ENCODE peak calls at places on chromosome 19, in six cellular contexts. B is breast epithelium, V is tibial nerve, S is uterus, P is heart left ventricle, Q is transverse colon. G is an unnamed sample.

GRCh38 chr19:31772915-31773314 is 423.7 kb upstream of the TSHZ3 start:
- DNase-seq in Q (no peak), S (no peak), B (no peak), P (no peak), V (no peak), G (no peak)

GRCh38 chr19:38911388-38912004 is 490 bp downstream of the CCER2 start:
- DNase-seq in P (no peak), V (no peak), S (no peak), B (no peak), Q (no peak), G (no peak)

GRCh38 chr19:7926021-7926726 is at the start of gene CTXN1:
- DNase-seq in P (peak; percentile 66), B (peak; percentile 71), Q (peak; percentile 81), V (peak; percentile 58), S (peak; percentile 75), G (peak; percentile 75)

GRCh38 chr19:2353895-2354592 is 6.0 kb upstream of the TMPRSS9 start:
- DNase-seq in Q (no peak), P (no peak), B (no peak), V (no peak), S (no peak), G (no peak)

GRCh38 chr19:18396471-18397241 is 766 bp downstream of the LRRC25 start:
- DNase-seq in V (no peak), S (no peak), Q (no peak), B (no peak), P (no peak), G (no peak)

GRCh38 chr19:48591021-48591420 is 15.5 kb upstream of the SPACA4 start:
- DNase-seq in V (no peak), Q (no peak), S (no peak), B (no peak), P (no peak), G (no peak)

GRCh38 chr19:46371371-46371901 is 24.5 kb downstream of the PPP5C start:
- DNase-seq in Q (no peak), P (no peak), V (no peak), S (no peak), B (peak; percentile 45), G (no peak)

GRCh38 chr19:47776568-47776967 is 1.9 kb upstream of the SELENOW start:
- DNase-seq in Q (no peak), P (no peak), S (no peak), V (no peak), B (no peak), G (no peak)

GRCh38 chr19:5321851-5322681 is 18.5 kb downstream of the PTPRS start:
- DNase-seq in V (no peak), S (no peak), P (peak; percentile 38), Q (peak; percentile 29), B (no peak), G (no peak)

GRCh38 chr19:34171539-34171876 is 796 bp upstream of the LSM14A start:
- DNase-seq in S (no peak), P (no peak), Q (no peak), B (no peak), V (no peak), G (peak; percentile 77)

GRCh38 chr19:10694706-10695105 is 6.5 kb upstream of the QTRT1 start:
- DNase-seq in V (no peak), Q (no peak), P (no peak), B (no peak), S (no peak), G (no peak)

GRCh38 chr19:18597809-18598660 is 8.6 kb downstream of the CRLF1 start:
- DNase-seq in P (no peak), V (no peak), S (no peak), B (no peak), Q (no peak), G (no peak)

GRCh38 chr19:4052993-4053422 is 13.7 kb downstream of the ZBTB7A start:
- DNase-seq in V (no peak), B (no peak), S (peak; percentile 28), Q (peak; percentile 76), P (no peak), G (peak; percentile 77)

GRCh38 chr19:15463865-15464371 is 426 bp downstream of the RASAL3 start:
- DNase-seq in S (no peak), Q (peak; percentile 64), B (no peak), P (peak; percentile 23), V (no peak), G (no peak)

GRCh38 chr19:4471400-4472173 is 510 bp upstream of the HDGFL2 start:
- DNase-seq in S (peak; percentile 99), Q (peak; percentile 98), P (peak; percentile 98), B (peak; percentile 98), V (peak; percentile 96), G (peak; percentile 99)

GRCh38 chr19:29086182-29086581 is 126.8 kb downstream of the UQCRFS1 start:
- DNase-seq in Q (no peak), V (no peak), P (no peak), B (no peak), S (no peak), G (no peak)

DNA sequence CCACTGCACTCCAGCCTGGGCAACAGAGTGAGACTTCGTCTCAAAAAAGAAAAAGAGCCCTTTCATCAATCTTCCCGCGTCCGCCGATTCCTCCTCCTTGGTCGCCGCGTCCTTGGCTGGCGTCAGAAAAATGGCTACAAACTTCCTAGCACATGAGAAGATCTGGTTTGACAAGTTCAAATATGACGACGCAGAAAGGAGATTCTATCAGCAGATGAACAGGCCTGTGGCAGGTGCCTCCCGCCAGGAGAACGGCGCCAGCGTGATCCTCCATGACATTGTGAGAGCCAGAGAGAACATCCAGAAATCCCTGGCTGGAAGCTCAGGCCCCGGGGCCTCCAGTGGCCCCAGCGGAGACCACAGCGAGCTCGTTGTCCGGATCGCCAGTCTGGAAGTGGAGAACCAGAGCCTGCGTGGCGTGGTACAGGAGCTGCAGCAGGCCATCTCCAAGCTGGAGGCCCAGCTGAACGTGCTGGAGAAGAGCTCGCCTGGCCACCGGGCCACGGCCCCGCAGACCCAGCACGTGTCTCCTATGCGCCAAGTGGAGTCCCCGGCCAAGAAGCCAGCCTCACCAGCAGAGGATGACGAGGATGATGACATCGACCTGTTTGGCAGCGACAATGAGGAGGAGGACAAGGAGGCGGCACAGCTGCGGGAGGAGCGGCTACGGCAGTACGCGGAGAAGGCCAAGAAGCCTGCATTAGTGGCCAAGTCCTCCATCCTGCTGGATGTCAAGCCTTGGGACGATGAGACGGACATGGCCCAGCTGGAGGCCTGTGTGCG is 2.1 kb upstream of the MISP3 start:
- DNase-seq in B (no peak), P (no peak), S (no peak), Q (no peak), V (no peak), G (no peak)
- TF ChIP-seq POLR2A in B (no peak), P (no peak), S (no peak), Q (no peak), V (no peak), G (no peak)

GRCh38 chr19:812819-813358 is 8.9 kb downstream of the PLPPR3 start:
- DNase-seq in Q (no peak), V (no peak), B (no peak), P (no peak), S (no peak), G (no peak)
- TF ChIP-seq POLR2A in Q (no peak), V (no peak), B (no peak), P (no peak), S (no peak), G (no peak)

DNA sequence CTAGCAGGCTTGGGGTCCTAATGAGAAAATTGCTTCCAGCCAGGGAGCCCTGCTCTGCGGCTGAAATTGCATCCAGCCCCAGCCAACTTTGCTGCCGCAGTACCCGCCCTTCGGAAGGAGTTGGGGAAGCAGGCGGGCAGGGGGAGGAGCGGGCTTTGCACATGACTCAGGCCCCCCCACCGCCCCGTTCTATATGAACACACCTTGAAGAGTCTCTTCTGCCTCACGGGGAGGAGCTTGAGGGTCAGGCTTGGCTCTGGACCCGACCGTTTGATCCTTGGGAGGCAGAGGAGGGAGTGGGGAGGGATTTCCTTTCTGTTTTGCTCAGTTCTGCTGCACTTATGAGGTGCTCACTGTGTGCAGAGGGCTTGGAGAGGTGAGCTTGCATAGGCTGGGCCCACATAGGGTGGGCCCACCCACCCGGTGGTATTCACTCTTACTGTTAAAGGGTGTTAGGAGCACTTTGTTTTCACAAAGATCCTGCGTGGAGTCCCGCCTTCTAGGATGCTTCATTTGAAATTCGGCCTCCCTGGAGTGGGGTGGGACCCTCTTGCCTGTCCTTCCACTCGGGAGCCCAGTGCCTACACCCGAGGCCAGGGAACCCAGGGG is 46.5 kb downstream of the LYL1 start:
- DNase-seq in Q (peak; percentile 61), B (no peak), V (no peak), P (peak; percentile 70), S (peak; percentile 86), G (peak; percentile 88)
- TF ChIP-seq POLR2A in Q (no peak), B (no peak), V (no peak), P (peak; percentile 53), S (peak; percentile 38), G (peak; percentile 31)

GRCh38 chr19:50808856-50809255 is 14.7 kb downstream of the KLK1 start:
- DNase-seq in P (no peak), Q (no peak), V (no peak), S (no peak), B (no peak), G (no peak)

GRCh38 chr19:50801107-50801506 is 10.9 kb downstream of the ACP4 start:
- DNase-seq in S (no peak), V (no peak), B (no peak), P (no peak), Q (no peak), G (no peak)

GRCh38 chr19:50803633-50804419 is 13.6 kb downstream of the ACP4 start:
- DNase-seq in S (no peak), V (no peak), B (no peak), Q (no peak), P (no peak), G (no peak)

GRCh38 chr19:50798943-50799851 is 9.0 kb downstream of the ACP4 start:
- DNase-seq in B (no peak), P (no peak), S (no peak), Q (no peak), V (no peak), G (no peak)

GRCh38 chr19:50804420-50805272 is 14.4 kb downstream of the ACP4 start:
- DNase-seq in P (peak; percentile 98), S (peak; percentile 98), B (peak; percentile 98), V (peak; percentile 97), Q (peak; percentile 98), G (peak; percentile 97)
- TF ChIP-seq POLR2A in P (no peak), S (peak; percentile 42), B (no peak), V (peak; percentile 42), Q (peak; percentile 84), G (peak; percentile 84)